ENCODE peak calls at places on chromosomes 12 and 14, in six cellular contexts. Y is RPMI7951; E is CMK; L is stimulated activated CD8-positive, alpha-beta memory T cell treated with anti-CD3 and anti-CD28 coated beads, Interleukin-15, amount 100 ng/mL, for 24 hours; B is activated T-cell treated with anti-CD3 and anti-CD28 coated beads for 1 hour; S is GM12865. A is an unnamed sample.

GRCh38 chr14:67241416-67242362 is at the start of gene PALS1:
- DNase-seq in B (no peak), E (peak; percentile 63), Y (peak; percentile 70), S (no peak), L (no peak), A (no peak)

GRCh38 chr12:88472248-88472647 is 108.0 kb downstream of the KITLG start:
- DNase-seq in B (no peak), S (no peak), L (no peak), E (no peak), Y (peak; percentile 21), A (no peak)

GRCh38 chr14:73168274-73168673 is 32.0 kb downstream of the PSEN1 start:
- DNase-seq in E (no peak), S (no peak), L (no peak), B (no peak), Y (no peak), A (no peak)

GRCh38 chr12:12562016-12562483 is 613 bp downstream of the DUSP16 start:
- DNase-seq in E (no peak), S (peak; percentile 57), B (peak; percentile 11), Y (peak; percentile 19), L (no peak), A (peak; percentile 50)

GRCh38 chr12:27595231-27595642 is 71.2 kb downstream of the PPFIBP1 start:
- DNase-seq in B (no peak), L (no peak), E (no peak), Y (peak; percentile 95), S (no peak), A (no peak)

GRCh38 chr12:47707355-47707754 is 1.5 kb upstream of the RPAP3 start:
- DNase-seq in Y (no peak), E (no peak), S (no peak), B (no peak), L (no peak), A (no peak)

GRCh38 chr12:13156277-13156676 is 40.2 kb upstream of the EMP1 start:
- DNase-seq in S (no peak), B (no peak), Y (no peak), E (no peak), L (no peak), A (no peak)

GRCh38 chr12:11780521-11781101 is 131.1 kb downstream of the ETV6 start:
- DNase-seq in E (no peak), Y (no peak), S (peak; percentile 93), B (no peak), L (no peak), A (peak; percentile 47)

GRCh38 chr14:53630336-53630735 is 326.3 kb downstream of the BMP4 start:
- DNase-seq in E (no peak), Y (no peak), L (no peak), B (no peak), S (no peak), A (no peak)

GRCh38 chr12:46362895-46363581 is 9.5 kb downstream of the SLC38A2 start:
- DNase-seq in S (no peak), B (no peak), E (no peak), Y (no peak), L (no peak), A (no peak)

GRCh38 chr14:103149847-103150246 is 26.6 kb downstream of the TNFAIP2 start:
- DNase-seq in Y (no peak), S (no peak), L (no peak), B (no peak), E (no peak), A (no peak)

GRCh38 chr14:81062816-81063215 is 107.4 kb downstream of the TSHR start:
- DNase-seq in E (no peak), Y (peak; percentile 17), B (no peak), S (peak; percentile 42), L (no peak), A (peak; percentile 44)

GRCh38 chr14:102508774-102509743 is 517 bp downstream of the ANKRD9 start:
- DNase-seq in Y (peak; percentile 43), S (no peak), L (no peak), B (no peak), E (no peak), A (peak; percentile 37)

GRCh38 chr14:68695326-68695768 is 97.5 kb downstream of the ZFP36L1 start:
- DNase-seq in S (peak; percentile 90), B (no peak), Y (peak; percentile 100), L (no peak), E (no peak), A (peak; percentile 89)

GRCh38 chr12:126095748-126096510 is 1030.7 kb downstream of the AACS start:
- DNase-seq in B (no peak), L (no peak), S (no peak), E (no peak), Y (no peak), A (no peak)

GRCh38 chr12:50287271-50287670 is 4.0 kb upstream of the LIMA1 start:
- DNase-seq in E (no peak), Y (no peak), L (no peak), B (no peak), S (no peak), A (no peak)

GRCh38 chr14:51335521-51335920 is 95.5 kb downstream of the TMX1 start:
- DNase-seq in S (no peak), Y (peak; percentile 26), B (no peak), E (no peak), L (no peak), A (no peak)

GRCh38 chr14:52077261-52077984 is 8.6 kb upstream of the NID2 start:
- DNase-seq in B (no peak), E (no peak), L (no peak), S (no peak), Y (no peak), A (no peak)

GRCh38 chr14:96098309-96098998 is 59.3 kb downstream of the C14orf132 start:
- DNase-seq in L (no peak), Y (peak; percentile 72), E (no peak), B (no peak), S (peak; percentile 58), A (peak; percentile 43)